ENCODE peak calls at places on chromosome 10, in six cellular contexts. Q is H1; P is psoas muscle; A is CD8-positive, alpha-beta T cell; L is body of pancreas; B is hepatocyte. K is an unnamed sample. For H3K4me1, the result is how much of the 10 kb centered on the place peaks cover.

GRCh38 chr10:59176241-59177030 is at the start of gene PHYHIPL:
- DNase-seq in L (peak), Q (peak), P (peak), B (peak), A (no peak), K (no peak)

GRCh38 chr10:44965651-44966097 is 6.1 kb downstream of the RASSF4 start:
- DNase-seq in P (peak), L (no peak), A (no peak), Q (peak), B (no peak), K (no peak)

GRCh38 chr10:14822879-14823755 is 14.7 kb downstream of the CDNF start:
- DNase-seq in Q (no peak), P (no peak), A (peak), L (peak), B (peak), K (peak)

GRCh38 chr10:94383515-94383914 is 18.8 kb upstream of the TBC1D12 start:
- DNase-seq in L (no peak), Q (no peak), P (no peak), A (no peak), B (peak), K (no peak)

GRCh38 chr10:84140036-84140379 is 699 bp downstream of the GHITM start:
- DNase-seq in L (peak), A (no peak), Q (no peak), P (peak), B (peak), K (no peak)

GRCh38 chr10:110413903-110414562 is 83.7 kb upstream of the DUSP5 start:
- DNase-seq in Q (no peak), P (no peak), L (no peak), B (no peak), A (no peak), K (no peak)

GRCh38 chr10:4698075-4698474 is 127.9 kb upstream of the AKR1E2 start:
- DNase-seq in L (no peak), A (no peak), P (no peak), Q (no peak), B (no peak), K (no peak)

GRCh38 chr10:74855027-74855426 is 28.6 kb downstream of the KAT6B start:
- DNase-seq in P (no peak), B (no peak), A (no peak), L (peak), Q (no peak), K (peak)

GRCh38 chr10:119405505-119405807 is 137.1 kb downstream of the RGS10 start:
- DNase-seq in B (no peak), Q (no peak), L (no peak), A (no peak), P (no peak), K (no peak)

GRCh38 chr10:2948127-2948854 is 119.1 kb upstream of the PFKP start:
- DNase-seq in A (no peak), P (no peak), L (no peak), Q (no peak), B (no peak), K (no peak)

GRCh38 chr10:126738001-126738400 is 67.5 kb upstream of the C10orf90 start:
- DNase-seq in L (no peak), P (no peak), A (no peak), Q (no peak), B (no peak), K (no peak)

GRCh38 chr10:100531761-100532160 is 2.1 kb upstream of the NDUFB8 start:
- DNase-seq in Q (no peak), P (no peak), A (no peak), B (no peak), L (no peak), K (no peak)
- H3K4me1 ChIP-seq in Q (under half), P (under half), A (under half), B (under half), L (under half), K (under half)

DNA sequence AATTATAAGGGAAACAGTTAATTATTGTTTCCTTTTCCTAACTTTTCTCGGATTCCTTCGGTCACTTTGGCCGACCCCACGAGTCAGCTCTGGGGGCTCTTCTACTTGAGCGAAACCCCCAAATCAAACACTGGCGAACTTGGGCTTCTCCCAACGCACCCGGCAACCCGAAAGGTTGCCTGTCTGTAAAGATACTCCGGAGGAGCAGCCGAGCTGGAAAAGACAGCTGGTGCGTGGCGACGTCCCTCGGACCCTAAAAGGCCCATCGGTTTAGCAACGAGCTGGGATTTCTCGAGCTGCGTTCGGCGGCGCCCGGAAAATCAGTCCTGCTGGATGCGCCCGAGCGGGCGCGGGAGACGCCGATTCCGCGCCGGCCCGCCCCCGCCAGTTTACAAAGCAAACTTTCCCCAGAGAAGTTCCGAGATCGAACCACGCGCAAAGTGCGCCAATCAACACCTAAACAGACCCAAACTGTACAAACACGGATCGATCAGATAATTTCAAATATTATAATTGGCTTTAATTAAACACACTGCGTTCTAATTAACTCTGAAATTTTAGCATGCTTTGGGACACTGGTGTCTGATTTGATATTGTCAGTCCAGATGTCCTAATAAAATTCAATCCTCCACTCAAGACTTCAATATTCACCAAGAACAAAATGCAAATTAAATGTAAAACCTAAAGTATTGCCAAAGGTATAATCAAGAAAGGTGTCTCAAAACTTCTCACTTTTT is 5.6 kb upstream of the EBF3 start:
- DNase-seq in B (no peak), Q (no peak), P (no peak), A (no peak), L (no peak), K (no peak)
- H3K4me3 ChIP-seq in B (no peak), Q (no peak), P (peak), A (no peak), L (no peak), K (peak)

GRCh38 chr10:101941871-101942270 is 98.3 kb upstream of the KCNIP2 start:
- DNase-seq in B (no peak), P (no peak), L (no peak), Q (no peak), A (no peak), K (no peak)
- H3K4me1 ChIP-seq in B (under half), P (half or more), L (under half), Q (under half), A (under half), K (under half)

GRCh38 chr10:28295346-28295745 is 7.5 kb downstream of the MPP7 start:
- DNase-seq in A (no peak), B (no peak), Q (no peak), L (no peak), P (no peak), K (no peak)

GRCh38 chr10:28294169-28294532 is 8.7 kb downstream of the MPP7 start:
- DNase-seq in B (no peak), P (no peak), A (no peak), Q (no peak), L (no peak), K (no peak)

GRCh38 chr10:28296023-28296422 is 6.8 kb downstream of the MPP7 start:
- DNase-seq in A (no peak), Q (no peak), L (no peak), P (no peak), B (no peak), K (no peak)

GRCh38 chr10:28293238-28294168 is 9.4 kb downstream of the MPP7 start:
- DNase-seq in P (no peak), Q (no peak), A (no peak), B (no peak), L (no peak), K (no peak)

DNA sequence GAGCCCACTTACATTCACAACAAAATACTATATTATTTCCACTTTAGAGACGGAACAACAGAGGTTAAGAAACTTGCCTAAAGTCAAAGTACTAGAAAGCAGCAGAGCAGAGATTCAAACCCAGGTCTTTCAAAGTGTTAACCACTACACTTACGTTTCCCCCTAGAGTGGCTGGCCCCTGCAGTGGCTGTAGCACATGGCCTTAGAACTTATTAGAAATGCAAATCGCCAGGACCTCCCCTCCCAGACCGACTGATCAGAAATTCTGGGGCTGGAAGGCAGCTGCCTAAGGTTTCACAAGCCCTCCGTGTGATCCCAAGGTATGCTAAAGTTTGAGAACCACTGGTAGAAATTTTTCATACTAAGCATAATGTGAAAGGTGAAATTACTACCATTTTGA is 8.1 kb downstream of the MPP7 start:
- DNase-seq in L (no peak), P (no peak), A (no peak), B (no peak), Q (no peak), K (no peak)
- H3K4me3 ChIP-seq in L (no peak), P (no peak), A (no peak), B (no peak), Q (no peak), K (no peak)

GRCh38 chr10:33224251-33224965 is 110.1 kb downstream of the NRP1 start:
- DNase-seq in L (no peak), A (no peak), P (no peak), B (no peak), Q (no peak), K (no peak)
- H3K4me1 ChIP-seq in L (under half), A (under half), P (under half), B (under half), Q (under half), K (under half)

GRCh38 chr10:70593513-70593890 is 9.0 kb downstream of the PRF1 start:
- DNase-seq in P (no peak), A (no peak), Q (no peak), B (no peak), L (no peak), K (no peak)
- H3K4me3 ChIP-seq in P (no peak), A (no peak), Q (no peak), B (no peak), L (no peak), K (no peak)